ENCODE peak calls at places on chromosomes 7 and 10, in nine cellular contexts. K, C, O, X, A, N, D, S and Q are unnamed samples.
A peak's percentile ranks its signal among the peaks of the same experiment; 100 is the strongest.

GRCh38 chr10:36608866-36609265 is 516.5 kb upstream of the ANKRD30A start:
- DNase-seq in K (no peak), O (no peak), D (no peak), A (no peak), S (no peak), C (no peak), N (no peak), X (no peak), Q (no peak)

GRCh38 chr10:128067691-128068397 is 58.4 kb downstream of the MKI67 start:
- DNase-seq in C (no peak), N (no peak), A (peak; percentile 16), S (no peak), O (no peak), K (peak; percentile 7), X (no peak), D (no peak), Q (peak; percentile 45)

GRCh38 chr7:25894902-25895791 is 256.9 kb upstream of the NFE2L3 start:
- DNase-seq in X (peak; percentile 18), S (peak; percentile 75), O (peak; percentile 79), D (peak; percentile 42), A (peak; percentile 83), K (peak; percentile 85), C (peak; percentile 69), N (peak; percentile 61), Q (peak; percentile 81)

GRCh38 chr7:108094933-108095710 is 35.0 kb downstream of the LAMB4 start:
- DNase-seq in C (peak; percentile 20), S (peak; percentile 65), X (no peak), N (peak; percentile 52), K (peak; percentile 65), O (peak; percentile 71), A (peak; percentile 44), D (peak; percentile 79), Q (no peak)

GRCh38 chr7:8176370-8177081 is 85.4 kb downstream of the ICA1 start:
- DNase-seq in D (no peak), S (no peak), C (no peak), K (peak; percentile 39), A (no peak), X (no peak), N (no peak), O (no peak), Q (peak; percentile 84)

GRCh38 chr10:130498934-130499333 is 362.7 kb downstream of the GLRX3 start:
- DNase-seq in D (no peak), K (no peak), S (no peak), N (no peak), A (no peak), X (no peak), C (no peak), O (peak; percentile 17), Q (no peak)

GRCh38 chr10:94214497-94214896 is 148.2 kb downstream of the NOC3L start:
- DNase-seq in A (no peak), S (no peak), K (no peak), O (no peak), D (no peak), X (no peak), C (no peak), N (no peak), Q (no peak)

GRCh38 chr10:95459446-95459845 is 101.7 kb downstream of the SORBS1 start:
- DNase-seq in O (no peak), C (no peak), S (no peak), K (no peak), X (no peak), A (peak; percentile 53), N (no peak), D (no peak), Q (no peak)

GRCh38 chr10:12819071-12819470 is 182.4 kb downstream of the CCDC3 start:
- DNase-seq in N (no peak), X (no peak), K (no peak), A (no peak), S (no peak), O (no peak), D (no peak), C (no peak), Q (no peak)

GRCh38 chr10:103781329-103782061 is 73.9 kb downstream of the SH3PXD2A start:
- DNase-seq in S (no peak), X (peak; percentile 26), D (peak; percentile 69), A (no peak), K (peak; percentile 67), C (no peak), O (no peak), N (no peak), Q (no peak)

GRCh38 chr7:149285581-149285975 is 23.6 kb downstream of the ZNF783 start:
- DNase-seq in K (peak; percentile 18), C (no peak), X (no peak), N (peak; percentile 47), S (no peak), D (peak; percentile 15), O (no peak), A (peak; percentile 49), Q (peak; percentile 22)

GRCh38 chr7:77917500-77918262 is 119.1 kb downstream of the PHTF2 start:
- DNase-seq in O (no peak), N (no peak), D (no peak), X (no peak), C (no peak), A (no peak), K (no peak), S (no peak), Q (no peak)

GRCh38 chr10:70592746-70593512 is 9.6 kb downstream of the PRF1 start:
- DNase-seq in O (no peak), K (no peak), S (no peak), X (no peak), C (no peak), A (no peak), N (no peak), D (no peak), Q (no peak)

GRCh38 chr10:61475449-61475873 is 22.3 kb upstream of the TMEM26 start:
- DNase-seq in O (no peak), A (no peak), D (no peak), K (no peak), X (no peak), N (no peak), S (no peak), C (no peak), Q (no peak)

GRCh38 chr10:7234109-7234508 is 176.7 kb downstream of the SFMBT2 start:
- DNase-seq in S (no peak), K (no peak), A (no peak), N (no peak), O (no peak), C (no peak), D (no peak), X (no peak), Q (no peak)

GRCh38 chr10:7231420-7232414 is 179.1 kb downstream of the SFMBT2 start:
- DNase-seq in S (no peak), K (no peak), C (no peak), D (no peak), N (no peak), X (no peak), A (no peak), O (no peak), Q (no peak)

GRCh38 chr10:7233259-7233991 is 177.4 kb downstream of the SFMBT2 start:
- DNase-seq in O (no peak), N (no peak), X (no peak), D (peak; percentile 70), C (no peak), K (no peak), S (no peak), A (no peak), Q (no peak)

GRCh38 chr10:7230956-7231355 is 179.9 kb downstream of the SFMBT2 start:
- DNase-seq in D (no peak), K (no peak), N (no peak), X (no peak), C (no peak), O (no peak), S (no peak), A (no peak), Q (no peak)

DNA sequence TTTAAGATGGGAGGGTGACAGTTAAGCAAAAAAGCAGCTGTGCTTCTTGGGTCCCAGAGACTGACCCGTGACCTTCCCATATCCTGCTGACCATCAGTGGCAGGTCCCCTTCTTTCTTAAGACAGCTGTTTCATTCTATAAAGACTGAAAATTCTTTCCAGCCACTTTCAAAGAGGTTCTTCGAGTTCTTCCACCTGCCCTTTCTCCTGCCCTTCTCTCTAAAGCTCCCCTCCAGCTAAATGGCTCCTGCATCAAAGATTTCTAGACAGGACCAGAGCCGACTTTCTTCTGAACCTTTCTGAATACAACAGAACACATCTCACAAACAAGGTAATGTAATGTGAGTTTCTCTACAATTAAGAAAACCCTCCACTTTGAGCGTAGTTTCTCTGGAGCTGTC is 180.8 kb downstream of the SFMBT2 start:
- DNase-seq in S (no peak), C (no peak), N (no peak), A (no peak), D (no peak), K (no peak), X (no peak), O (no peak), Q (no peak)
- H3K27ac ChIP-seq in S (no peak overlapping the region), C (no peak overlapping the region), N (no peak overlapping the region), A (no peak overlapping the region), D (no peak overlapping the region), K (no peak overlapping the region), X (no peak overlapping the region), O (no peak overlapping the region), Q (no peak overlapping the region)

GRCh38 chr7:27143022-27143949 is at the start of gene HOXA5:
- DNase-seq in C (no peak), O (peak; percentile 45), S (peak; percentile 67), N (no peak), A (peak; percentile 92), D (peak; percentile 96), K (peak; percentile 84), X (no peak), Q (peak; percentile 27)
- TF ChIP-seq POLR2A in C (no peak), O (no peak), S (peak; percentile 26), N (peak; percentile 74), A (peak; percentile 72), D (no peak), K (peak; percentile 59), X (no peak), Q (peak; percentile 82)

GRCh38 chr7:152565731-152566130 is 110.2 kb downstream of the XRCC2 start:
- DNase-seq in D (no peak), X (no peak), S (no peak), K (no peak), O (no peak), C (no peak), A (no peak), N (no peak), Q (no peak)

GRCh38 chr7:152568972-152569371 is 107.0 kb downstream of the XRCC2 start:
- DNase-seq in K (no peak), N (no peak), X (no peak), D (no peak), O (no peak), C (no peak), S (no peak), A (no peak), Q (no peak)

DNA sequence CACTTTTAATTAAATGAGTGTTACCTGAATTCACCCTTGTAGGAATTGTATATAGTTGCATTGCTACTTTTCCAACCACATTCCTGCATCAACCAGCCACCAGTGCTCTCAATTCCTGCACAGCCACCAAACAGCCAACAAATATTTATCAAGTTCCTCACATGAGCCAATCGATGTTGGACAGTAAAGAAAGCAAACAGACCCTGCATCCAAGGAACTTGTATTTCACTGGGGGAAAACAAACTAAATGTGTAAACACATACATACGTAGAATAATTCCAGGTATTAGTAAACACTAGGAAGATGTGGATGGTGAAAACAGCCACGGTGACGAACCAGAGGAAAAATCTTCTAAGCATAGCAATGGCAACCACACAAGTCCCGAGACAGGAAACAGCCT is 111.3 kb downstream of the XRCC2 start:
- DNase-seq in O (no peak), D (no peak), X (no peak), A (no peak), C (no peak), S (no peak), N (no peak), K (no peak), Q (no peak)
- H3K27ac ChIP-seq in O (no peak overlapping the region), D (no peak overlapping the region), X (no peak overlapping the region), A (no peak overlapping the region), C (no peak overlapping the region), S (no peak overlapping the region), N (no peak overlapping the region), K (no peak overlapping the region), Q (no peak overlapping the region)

GRCh38 chr7:147400221-147400689 is 1190.3 kb upstream of the C7orf33 start:
- DNase-seq in K (no peak), O (no peak), C (no peak), D (no peak), N (no peak), A (no peak), S (no peak), X (no peak), Q (no peak)
- TF ChIP-seq POLR2A in K (no peak), O (no peak), C (no peak), D (no peak), N (no peak), A (no peak), S (no peak), X (no peak), Q (no peak)